ENCODE peak calls at places on chromosomes 3 and 15, in eight cellular contexts. One of them, this sample, is unnamed.

GRCh38 chr3:156416846-156417581 is 137.9 kb downstream of the SSR3 start:
- DNase-seq in right lobe of liver: no peak
- DNase-seq in upper lobe of left lung: no peak
- DNase-seq in adrenal gland: no peak
- DNase-seq in prostate gland: no peak
- DNase-seq in breast epithelium: no peak
- DNase-seq in GM12878: no peak
- DNase-seq in stomach: no peak
- DNase-seq in this sample: no peak

GRCh38 chr3:71304684-71305083 is 278.8 kb downstream of the FOXP1 start:
- DNase-seq in right lobe of liver: no peak
- DNase-seq in upper lobe of left lung: no peak
- DNase-seq in adrenal gland: no peak
- DNase-seq in prostate gland: peak; percentile 22
- DNase-seq in breast epithelium: no peak
- DNase-seq in GM12878: no peak
- DNase-seq in stomach: no peak
- DNase-seq in this sample: no peak

GRCh38 chr15:73264881-73265280 is 103.9 kb downstream of the HCN4 start:
- DNase-seq in right lobe of liver: no peak
- DNase-seq in upper lobe of left lung: no peak
- DNase-seq in adrenal gland: no peak
- DNase-seq in prostate gland: no peak
- DNase-seq in breast epithelium: no peak
- DNase-seq in GM12878: no peak
- DNase-seq in stomach: no peak
- DNase-seq in this sample: no peak

GRCh38 chr3:103794656-103795055 is 1359.8 kb downstream of the ZPLD1 start:
- DNase-seq in right lobe of liver: no peak
- DNase-seq in upper lobe of left lung: no peak
- DNase-seq in adrenal gland: no peak
- DNase-seq in prostate gland: no peak
- DNase-seq in breast epithelium: no peak
- DNase-seq in GM12878: no peak
- DNase-seq in stomach: no peak
- DNase-seq in this sample: no peak

GRCh38 chr15:99961011-99961441 is 227.8 kb upstream of the LYSMD4 start:
- DNase-seq in right lobe of liver: peak; percentile 42
- DNase-seq in upper lobe of left lung: no peak
- DNase-seq in adrenal gland: peak; percentile 35
- DNase-seq in prostate gland: no peak
- DNase-seq in breast epithelium: no peak
- DNase-seq in GM12878: no peak
- DNase-seq in stomach: no peak
- DNase-seq in this sample: no peak

GRCh38 chr15:47990821-47991220 is 130.0 kb upstream of the SLC24A5 start:
- DNase-seq in right lobe of liver: no peak
- DNase-seq in upper lobe of left lung: no peak
- DNase-seq in adrenal gland: no peak
- DNase-seq in prostate gland: no peak
- DNase-seq in breast epithelium: no peak
- DNase-seq in GM12878: no peak
- DNase-seq in stomach: no peak
- DNase-seq in this sample: no peak

GRCh38 chr3:166456291-166456690 is 619.1 kb upstream of the BCHE start:
- DNase-seq in right lobe of liver: no peak
- DNase-seq in upper lobe of left lung: no peak
- DNase-seq in adrenal gland: no peak
- DNase-seq in prostate gland: no peak
- DNase-seq in breast epithelium: no peak
- DNase-seq in GM12878: no peak
- DNase-seq in stomach: no peak
- DNase-seq in this sample: no peak

GRCh38 chr3:115428825-115429224 is 194.5 kb upstream of the GAP43 start:
- DNase-seq in right lobe of liver: no peak
- DNase-seq in upper lobe of left lung: no peak
- DNase-seq in adrenal gland: peak; percentile 52
- DNase-seq in prostate gland: no peak
- DNase-seq in breast epithelium: no peak
- DNase-seq in GM12878: no peak
- DNase-seq in stomach: no peak
- DNase-seq in this sample: no peak

GRCh38 chr15:101320501-101321052 is 25.5 kb upstream of the SNRPA1 start:
- DNase-seq in right lobe of liver: peak; percentile 43
- DNase-seq in upper lobe of left lung: no peak
- DNase-seq in adrenal gland: peak; percentile 42
- DNase-seq in prostate gland: no peak
- DNase-seq in breast epithelium: no peak
- DNase-seq in GM12878: no peak
- DNase-seq in stomach: peak; percentile 40
- DNase-seq in this sample: peak; percentile 19

GRCh38 chr3:183291511-183292031 is 38.5 kb downstream of the B3GNT5 start:
- DNase-seq in right lobe of liver: no peak
- DNase-seq in upper lobe of left lung: no peak
- DNase-seq in adrenal gland: no peak
- DNase-seq in prostate gland: no peak
- DNase-seq in breast epithelium: no peak
- DNase-seq in GM12878: no peak
- DNase-seq in stomach: no peak
- DNase-seq in this sample: no peak

GRCh38 chr3:15097889-15098288 is 1.1 kb downstream of the RBSN start:
- DNase-seq in right lobe of liver: no peak
- DNase-seq in upper lobe of left lung: no peak
- DNase-seq in adrenal gland: no peak
- DNase-seq in prostate gland: no peak
- DNase-seq in breast epithelium: no peak
- DNase-seq in GM12878: peak; percentile 51
- DNase-seq in stomach: no peak
- DNase-seq in this sample: peak; percentile 25

GRCh38 chr3:196198771-196199753 is 12.1 kb downstream of the ZDHHC19 start:
- DNase-seq in right lobe of liver: no peak
- DNase-seq in upper lobe of left lung: no peak
- DNase-seq in adrenal gland: no peak
- DNase-seq in prostate gland: no peak
- DNase-seq in breast epithelium: no peak
- DNase-seq in GM12878: no peak
- DNase-seq in stomach: no peak
- DNase-seq in this sample: peak; percentile 26

GRCh38 chr15:70967646-70968045 is 75.0 kb downstream of the LRRC49 start:
- DNase-seq in right lobe of liver: no peak
- DNase-seq in upper lobe of left lung: no peak
- DNase-seq in adrenal gland: no peak
- DNase-seq in prostate gland: no peak
- DNase-seq in breast epithelium: no peak
- DNase-seq in GM12878: no peak
- DNase-seq in stomach: no peak
- DNase-seq in this sample: no peak

GRCh38 chr15:92023971-92024370 is 170.5 kb downstream of the SLCO3A1 start:
- DNase-seq in right lobe of liver: no peak
- DNase-seq in upper lobe of left lung: no peak
- DNase-seq in adrenal gland: no peak
- DNase-seq in prostate gland: no peak
- DNase-seq in breast epithelium: no peak
- DNase-seq in GM12878: no peak
- DNase-seq in stomach: no peak
- DNase-seq in this sample: no peak

GRCh38 chr3:126130981-126131750 is 47.2 kb upstream of the SLC41A3 start:
- DNase-seq in right lobe of liver: peak; percentile 41
- DNase-seq in upper lobe of left lung: peak; percentile 56
- DNase-seq in adrenal gland: peak; percentile 14
- DNase-seq in prostate gland: no peak
- DNase-seq in breast epithelium: no peak
- DNase-seq in GM12878: no peak
- DNase-seq in stomach: peak; percentile 25
- DNase-seq in this sample: no peak

GRCh38 chr15:77543159-77543882 is 89.4 kb downstream of the LINGO1 start:
- DNase-seq in right lobe of liver: peak; percentile 85
- DNase-seq in upper lobe of left lung: peak; percentile 96
- DNase-seq in adrenal gland: peak; percentile 81
- DNase-seq in prostate gland: peak; percentile 79
- DNase-seq in breast epithelium: peak; percentile 71
- DNase-seq in GM12878: peak; percentile 32
- DNase-seq in stomach: peak; percentile 90
- DNase-seq in this sample: peak; percentile 74
- TF ChIP-seq POLR2A in right lobe of liver: no peak
- TF ChIP-seq POLR2A in upper lobe of left lung: no peak
- TF ChIP-seq POLR2A in adrenal gland: no peak
- TF ChIP-seq POLR2A in prostate gland: no peak
- TF ChIP-seq POLR2A in breast epithelium: no peak
- TF ChIP-seq POLR2A in GM12878: peak; percentile 50
- TF ChIP-seq POLR2A in stomach: no peak
- TF ChIP-seq POLR2A in this sample: peak; percentile 35

GRCh38 chr3:66796343-66796742 is 201.8 kb upstream of the KBTBD8 start:
- DNase-seq in right lobe of liver: no peak
- DNase-seq in upper lobe of left lung: no peak
- DNase-seq in adrenal gland: no peak
- DNase-seq in prostate gland: no peak
- DNase-seq in breast epithelium: no peak
- DNase-seq in GM12878: no peak
- DNase-seq in stomach: no peak
- DNase-seq in this sample: no peak

GRCh38 chr3:66800941-66801545 is 197.1 kb upstream of the KBTBD8 start:
- DNase-seq in right lobe of liver: no peak
- DNase-seq in upper lobe of left lung: no peak
- DNase-seq in adrenal gland: no peak
- DNase-seq in prostate gland: no peak
- DNase-seq in breast epithelium: no peak
- DNase-seq in GM12878: no peak
- DNase-seq in stomach: no peak
- DNase-seq in this sample: no peak

GRCh38 chr3:66789584-66790237 is 208.4 kb upstream of the KBTBD8 start:
- DNase-seq in right lobe of liver: no peak
- DNase-seq in upper lobe of left lung: no peak
- DNase-seq in adrenal gland: peak; percentile 21
- DNase-seq in prostate gland: no peak
- DNase-seq in breast epithelium: no peak
- DNase-seq in GM12878: no peak
- DNase-seq in stomach: no peak
- DNase-seq in this sample: no peak

GRCh38 chr3:66797916-66798560 is 200.1 kb upstream of the KBTBD8 start:
- DNase-seq in right lobe of liver: no peak
- DNase-seq in upper lobe of left lung: peak; percentile 63
- DNase-seq in adrenal gland: peak; percentile 29
- DNase-seq in prostate gland: no peak
- DNase-seq in breast epithelium: no peak
- DNase-seq in GM12878: no peak
- DNase-seq in stomach: peak; percentile 27
- DNase-seq in this sample: no peak

DNA sequence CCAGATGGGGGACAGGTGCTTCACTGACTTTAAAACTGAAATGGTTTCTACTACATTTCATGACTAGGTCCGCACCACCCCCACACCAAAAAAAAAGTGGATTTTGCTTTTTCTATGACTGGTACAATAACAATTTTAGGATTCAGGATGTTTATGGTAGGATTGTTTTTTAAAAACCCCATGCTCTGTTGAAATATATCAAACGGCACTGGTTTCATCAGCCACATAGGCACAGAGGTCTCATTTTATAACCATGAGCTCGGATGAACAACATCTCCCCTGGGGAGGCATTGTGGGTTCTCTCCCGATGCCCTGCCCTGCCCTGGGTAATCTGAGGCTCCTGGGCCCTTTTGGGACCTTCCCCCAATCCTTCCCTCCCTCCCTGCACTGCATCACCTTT is 202.7 kb upstream of the KBTBD8 start:
- DNase-seq in right lobe of liver: no peak
- DNase-seq in upper lobe of left lung: no peak
- DNase-seq in adrenal gland: no peak
- DNase-seq in prostate gland: no peak
- DNase-seq in breast epithelium: no peak
- DNase-seq in GM12878: no peak
- DNase-seq in stomach: no peak
- DNase-seq in this sample: no peak
- TF ChIP-seq POLR2A in right lobe of liver: no peak
- TF ChIP-seq POLR2A in upper lobe of left lung: no peak
- TF ChIP-seq POLR2A in adrenal gland: no peak
- TF ChIP-seq POLR2A in prostate gland: no peak
- TF ChIP-seq POLR2A in breast epithelium: no peak
- TF ChIP-seq POLR2A in GM12878: no peak
- TF ChIP-seq POLR2A in stomach: no peak
- TF ChIP-seq POLR2A in this sample: no peak

DNA sequence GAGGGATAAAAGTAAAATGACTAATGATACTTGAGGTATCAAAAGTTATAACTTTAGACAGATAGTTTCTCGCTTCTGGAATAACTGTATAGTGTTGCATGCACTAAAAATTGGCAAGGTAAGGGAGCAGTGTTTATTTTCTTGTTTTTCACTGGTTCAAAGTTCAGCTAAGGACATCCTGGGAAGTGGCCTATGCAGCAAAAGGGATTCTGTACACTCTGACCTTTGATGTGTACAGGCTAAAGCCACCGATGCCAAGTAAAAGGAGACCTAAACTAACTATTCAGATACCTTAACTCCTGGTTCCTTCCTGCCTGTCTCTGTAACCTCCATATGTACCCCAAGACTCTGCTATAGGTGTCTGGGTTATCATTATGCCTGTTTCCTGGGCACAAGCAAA is 1.7 kb downstream of the FBXO40 start:
- DNase-seq in right lobe of liver: peak; percentile 60
- DNase-seq in upper lobe of left lung: no peak
- DNase-seq in adrenal gland: no peak
- DNase-seq in prostate gland: no peak
- DNase-seq in breast epithelium: no peak
- DNase-seq in GM12878: no peak
- DNase-seq in stomach: no peak
- DNase-seq in this sample: no peak
- TF ChIP-seq POLR2A in right lobe of liver: no peak
- TF ChIP-seq POLR2A in upper lobe of left lung: no peak
- TF ChIP-seq POLR2A in adrenal gland: no peak
- TF ChIP-seq POLR2A in prostate gland: no peak
- TF ChIP-seq POLR2A in breast epithelium: no peak
- TF ChIP-seq POLR2A in GM12878: no peak
- TF ChIP-seq POLR2A in stomach: no peak
- TF ChIP-seq POLR2A in this sample: no peak

GRCh38 chr3:49027634-49028033 is 1.6 kb downstream of the IMPDH2 start:
- DNase-seq in right lobe of liver: no peak
- DNase-seq in upper lobe of left lung: no peak
- DNase-seq in adrenal gland: no peak
- DNase-seq in prostate gland: no peak
- DNase-seq in breast epithelium: no peak
- DNase-seq in GM12878: no peak
- DNase-seq in stomach: no peak
- DNase-seq in this sample: no peak

GRCh38 chr3:49024449-49024848 is 2.5 kb downstream of the NDUFAF3 start:
- DNase-seq in right lobe of liver: no peak
- DNase-seq in upper lobe of left lung: no peak
- DNase-seq in adrenal gland: peak; percentile 14
- DNase-seq in prostate gland: no peak
- DNase-seq in breast epithelium: no peak
- DNase-seq in GM12878: no peak
- DNase-seq in stomach: no peak
- DNase-seq in this sample: no peak

GRCh38 chr3:49025005-49025792 is 3.3 kb downstream of the NDUFAF3 start:
- DNase-seq in right lobe of liver: no peak
- DNase-seq in upper lobe of left lung: no peak
- DNase-seq in adrenal gland: peak; percentile 25
- DNase-seq in prostate gland: no peak
- DNase-seq in breast epithelium: no peak
- DNase-seq in GM12878: no peak
- DNase-seq in stomach: no peak
- DNase-seq in this sample: peak; percentile 48

GRCh38 chr3:49026536-49026935 is 2.7 kb downstream of the IMPDH2 start:
- DNase-seq in right lobe of liver: no peak
- DNase-seq in upper lobe of left lung: no peak
- DNase-seq in adrenal gland: no peak
- DNase-seq in prostate gland: no peak
- DNase-seq in breast epithelium: no peak
- DNase-seq in GM12878: no peak
- DNase-seq in stomach: no peak
- DNase-seq in this sample: no peak

GRCh38 chr3:49025793-49026520 is 3.2 kb downstream of the IMPDH2 start:
- DNase-seq in right lobe of liver: no peak
- DNase-seq in upper lobe of left lung: peak; percentile 80
- DNase-seq in adrenal gland: no peak
- DNase-seq in prostate gland: no peak
- DNase-seq in breast epithelium: no peak
- DNase-seq in GM12878: no peak
- DNase-seq in stomach: no peak
- DNase-seq in this sample: no peak
- TF ChIP-seq POLR2A in right lobe of liver: no peak
- TF ChIP-seq POLR2A in upper lobe of left lung: no peak
- TF ChIP-seq POLR2A in adrenal gland: no peak
- TF ChIP-seq POLR2A in prostate gland: no peak
- TF ChIP-seq POLR2A in breast epithelium: no peak
- TF ChIP-seq POLR2A in GM12878: no peak
- TF ChIP-seq POLR2A in stomach: no peak
- TF ChIP-seq POLR2A in this sample: peak; percentile 35